ENCODE peak calls at places on chromosome 3, in seven cellular contexts. W, B, O, J, C, G and S are unnamed samples.

GRCh38 chr3:30162579-30162978 is 443.8 kb upstream of the TGFBR2 start:
- DNase-seq in W (no peak), B (no peak), O (no peak), J (no peak), C (peak), G (no peak), S (no peak)

GRCh38 chr3:8776406-8776805 is 7.0 kb upstream of the OXTR start:
- DNase-seq in W (no peak), B (no peak), O (no peak), J (no peak), C (peak), G (no peak), S (no peak)

GRCh38 chr3:129441782-129442181 is 1.8 kb downstream of the IFT122 start:
- DNase-seq in W (peak), B (no peak), O (no peak), J (no peak), C (peak), G (no peak), S (no peak)

GRCh38 chr3:58659051-58659675 is 7.4 kb downstream of the FAM3D start:
- DNase-seq in W (peak), B (no peak), O (peak), J (no peak), C (peak), G (peak), S (peak)

GRCh38 chr3:187836848-187837770 is 91.8 kb upstream of the BCL6 start:
- DNase-seq in W (no peak), B (no peak), O (peak), J (no peak), C (peak), G (no peak), S (no peak)

GRCh38 chr3:25781145-25781757 is 2.0 kb downstream of the NGLY1 start:
- DNase-seq in W (no peak), B (no peak), O (no peak), J (no peak), C (no peak), G (no peak), S (no peak)

GRCh38 chr3:134956395-134956794 is 161.3 kb downstream of the EPHB1 start:
- DNase-seq in W (no peak), B (no peak), O (no peak), J (no peak), C (no peak), G (no peak), S (no peak)

GRCh38 chr3:138434875-138435772 is 708 bp downstream of the ESYT3 start:
- DNase-seq in W (no peak), B (no peak), O (peak), J (no peak), C (peak), G (peak), S (no peak)

GRCh38 chr3:159773706-159774105 is 214.9 kb upstream of the IL12A start:
- DNase-seq in W (no peak), B (no peak), O (no peak), J (no peak), C (no peak), G (no peak), S (no peak)

GRCh38 chr3:7421065-7421464 is 560.1 kb downstream of the GRM7 start:
- DNase-seq in W (peak), B (no peak), O (no peak), J (no peak), C (no peak), G (peak), S (no peak)

GRCh38 chr3:133444071-133444774 is 44.4 kb downstream of the BFSP2 start:
- DNase-seq in W (no peak), B (no peak), O (no peak), J (no peak), C (peak), G (no peak), S (no peak)

GRCh38 chr3:56131976-56132590 is 336.2 kb downstream of the ERC2 start:
- DNase-seq in W (peak), B (no peak), O (no peak), J (no peak), C (peak), G (peak), S (no peak)

GRCh38 chr3:186514296-186515002 is 29.7 kb downstream of the CRYGS start:
- DNase-seq in W (peak), B (no peak), O (no peak), J (no peak), C (no peak), G (peak), S (peak)

GRCh38 chr3:67515778-67516177 is 138.6 kb downstream of the SUCLG2 start:
- DNase-seq in W (no peak), B (no peak), O (peak), J (no peak), C (no peak), G (peak), S (peak)

GRCh38 chr3:12663311-12663935 is 494 bp downstream of the RAF1 start:
- DNase-seq in W (peak), B (no peak), O (no peak), J (no peak), C (peak), G (peak), S (no peak)

GRCh38 chr3:185350841-185351240 is 12.1 kb upstream of the MAP3K13 start:
- DNase-seq in W (no peak), B (no peak), O (no peak), J (no peak), C (no peak), G (no peak), S (no peak)

GRCh38 chr3:134132961-134133360 is 103.2 kb upstream of the SLCO2A1 start:
- DNase-seq in W (no peak), B (no peak), O (no peak), J (no peak), C (no peak), G (no peak), S (no peak)

GRCh38 chr3:123750659-123751420 is 133.3 kb downstream of the MYLK start:
- DNase-seq in W (peak), B (no peak), O (no peak), J (no peak), C (peak), G (peak), S (no peak)

GRCh38 chr3:111763968-111764367 is 95.1 kb upstream of the PHLDB2 start:
- DNase-seq in W (peak), B (no peak), O (no peak), J (no peak), C (peak), G (no peak), S (no peak)

GRCh38 chr3:188153498-188153948 is 434 bp upstream of the LPP start:
- DNase-seq in W (peak), B (no peak), O (peak), J (peak), C (peak), G (peak), S (peak)

GRCh38 chr3:66452247-66453040 is 48.4 kb downstream of the LRIG1 start:
- DNase-seq in W (no peak), B (no peak), O (no peak), J (no peak), C (no peak), G (no peak), S (peak)

GRCh38 chr3:196774845-196775422 is 35.3 kb downstream of the PAK2 start:
- DNase-seq in W (no peak), B (no peak), O (no peak), J (no peak), C (peak), G (no peak), S (no peak)

GRCh38 chr3:187016639-187017345 is 86.5 kb downstream of the ST6GAL1 start:
- DNase-seq in W (no peak), B (peak), O (no peak), J (no peak), C (peak), G (no peak), S (no peak)

GRCh38 chr3:126891791-126892190 is 91.1 kb upstream of the PLXNA1 start:
- DNase-seq in W (no peak), B (no peak), O (no peak), J (no peak), C (no peak), G (no peak), S (no peak)

GRCh38 chr3:173823911-173824460 is 426.4 kb downstream of the NLGN1 start:
- DNase-seq in W (peak), B (no peak), O (no peak), J (no peak), C (peak), G (no peak), S (no peak)

GRCh38 chr3:182284793-182285192 is 508.5 kb upstream of the ATP11B start:
- DNase-seq in W (no peak), B (no peak), O (no peak), J (no peak), C (no peak), G (peak), S (no peak)

GRCh38 chr3:41602121-41602520 is 359.8 kb downstream of the ULK4 start:
- DNase-seq in W (no peak), B (no peak), O (no peak), J (no peak), C (no peak), G (no peak), S (peak)

GRCh38 chr3:114551770-114552526 is 258.1 kb downstream of the TIGIT start:
- DNase-seq in W (peak), B (no peak), O (no peak), J (no peak), C (peak), G (no peak), S (no peak)

GRCh38 chr3:4680227-4680691 is 187.1 kb downstream of the ITPR1 start:
- DNase-seq in W (no peak), B (no peak), O (no peak), J (no peak), C (no peak), G (no peak), S (no peak)

GRCh38 chr3:87503901-87504498 is 227.6 kb upstream of the POU1F1 start:
- DNase-seq in W (peak), B (peak), O (peak), J (no peak), C (peak), G (peak), S (peak)

GRCh38 chr3:58529516-58530353 is 7.3 kb downstream of the ACOX2 start:
- DNase-seq in W (no peak), B (no peak), O (peak), J (no peak), C (peak), G (peak), S (peak)

GRCh38 chr3:145898487-145898886 is 262.5 kb downstream of the PLOD2 start:
- DNase-seq in W (no peak), B (no peak), O (no peak), J (no peak), C (no peak), G (peak), S (no peak)